ENCODE peak calls at places on chromosomes 7 and 10, in five cellular contexts. E, I, U, P and X are unnamed samples.

GRCh38 chr10:119724630-119725549 is 960 bp upstream of the INPP5F start:
- DNase-seq in E (no peak), I (no peak), U (peak), P (no peak), X (no peak)

GRCh38 chr10:102624094-102624493 is 20.2 kb upstream of the TRIM8 start:
- DNase-seq in E (no peak), I (no peak), U (no peak), P (no peak), X (no peak)

GRCh38 chr7:107594961-107595737 is 15.1 kb downstream of the BCAP29 start:
- DNase-seq in E (no peak), I (no peak), U (peak), P (no peak), X (no peak)

GRCh38 chr7:16939161-16939560 is 57.4 kb upstream of the AGR3 start:
- DNase-seq in E (no peak), I (no peak), U (peak), P (no peak), X (no peak)

GRCh38 chr7:46349490-46349889 is 428.4 kb upstream of the IGFBP3 start:
- DNase-seq in E (no peak), I (no peak), U (no peak), P (no peak), X (no peak)

GRCh38 chr7:98647326-98647725 is 30.2 kb downstream of the NPTX2 start:
- DNase-seq in E (no peak), I (no peak), U (no peak), P (no peak), X (no peak)

GRCh38 chr7:30175171-30175570 is 40.4 kb downstream of the MTURN start:
- DNase-seq in E (no peak), I (no peak), U (no peak), P (no peak), X (no peak)

GRCh38 chr7:2142386-2142785 is 90.4 kb downstream of the MAD1L1 start:
- DNase-seq in E (peak), I (no peak), U (no peak), P (no peak), X (no peak)

GRCh38 chr10:43701295-43701694 is 52.6 kb upstream of the ZNF32 start:
- DNase-seq in E (no peak), I (no peak), U (no peak), P (no peak), X (no peak)

GRCh38 chr7:1533569-1534329 is 3.2 kb downstream of the MAFK start:
- DNase-seq in E (peak), I (no peak), U (peak), P (no peak), X (peak)

GRCh38 chr7:125857606-125858005 is 928.0 kb upstream of the POT1 start:
- DNase-seq in E (no peak), I (no peak), U (peak), P (no peak), X (no peak)

GRCh38 chr10:31618541-31619291 is 299.7 kb downstream of the ZEB1 start:
- DNase-seq in E (peak), I (no peak), U (no peak), P (no peak), X (peak)

GRCh38 chr7:67976490-67976889 is 979.9 kb downstream of the TYW1 start:
- DNase-seq in E (no peak), I (no peak), U (no peak), P (no peak), X (no peak)

GRCh38 chr7:35697414-35698175 is 2.7 kb upstream of the HERPUD2 start:
- DNase-seq in E (no peak), I (no peak), U (peak), P (no peak), X (no peak)

GRCh38 chr7:123538189-123538714 is 3.9 kb upstream of the IQUB start:
- DNase-seq in E (no peak), I (no peak), U (peak), P (no peak), X (no peak)